ENCODE peak calls at places on chromosomes 3 and 15, in ten cellular contexts. One of them, this sample, is unnamed.

GRCh38 chr3:32045091-32045964 is 61.1 kb upstream of the GPD1L start:
- DNase-seq in AML-193: no peak
- DNase-seq in Karpas-422: no peak
- DNase-seq in activated gamma-delta T cell treated with Interleukin-2 at 50 U/mL for 16 hours: no peak
- DNase-seq in stimulated activated CD4-positive, alpha-beta T cell treated with anti-CD3 and anti-CD28 coated beads, Interleukin-1b, Interleukin-23, amount 100 ng/mL, for 1 hour: no peak
- DNase-seq in AG08396: peak; percentile 23
- DNase-seq in KBM-7: no peak
- DNase-seq in HT1080: peak; percentile 71
- DNase-seq in dorsolateral prefrontal cortex: peak; percentile 5
- DNase-seq in CD8-positive, alpha-beta memory T cell: no peak
- DNase-seq in this sample: no peak

GRCh38 chr3:55826731-55827496 is 339.8 kb upstream of the WNT5A start:
- DNase-seq in activated gamma-delta T cell treated with Interleukin-2 at 50 U/mL for 16 hours: no peak
- DNase-seq in HT1080: no peak
- DNase-seq in CD8-positive, alpha-beta memory T cell: no peak
- DNase-seq in Karpas-422: no peak
- DNase-seq in KBM-7: no peak
- DNase-seq in dorsolateral prefrontal cortex: no peak
- DNase-seq in stimulated activated CD4-positive, alpha-beta T cell treated with anti-CD3 and anti-CD28 coated beads, Interleukin-1b, Interleukin-23, amount 100 ng/mL, for 1 hour: no peak
- DNase-seq in AML-193: no peak
- DNase-seq in AG08396: no peak
- DNase-seq in this sample: no peak

GRCh38 chr15:48775556-48775955 is 35.3 kb downstream of the CEP152 start:
- DNase-seq in CD8-positive, alpha-beta memory T cell: no peak
- DNase-seq in AG08396: no peak
- DNase-seq in activated gamma-delta T cell treated with Interleukin-2 at 50 U/mL for 16 hours: no peak
- DNase-seq in Karpas-422: no peak
- DNase-seq in HT1080: peak; percentile 37
- DNase-seq in dorsolateral prefrontal cortex: no peak
- DNase-seq in AML-193: no peak
- DNase-seq in KBM-7: no peak
- DNase-seq in stimulated activated CD4-positive, alpha-beta T cell treated with anti-CD3 and anti-CD28 coated beads, Interleukin-1b, Interleukin-23, amount 100 ng/mL, for 1 hour: no peak
- DNase-seq in this sample: no peak

GRCh38 chr3:139797724-139798343 is 120.1 kb upstream of the NMNAT3 start:
- DNase-seq in activated gamma-delta T cell treated with Interleukin-2 at 50 U/mL for 16 hours: no peak
- DNase-seq in dorsolateral prefrontal cortex: no peak
- DNase-seq in Karpas-422: peak; percentile 53
- DNase-seq in AG08396: peak; percentile 18
- DNase-seq in CD8-positive, alpha-beta memory T cell: no peak
- DNase-seq in HT1080: peak; percentile 47
- DNase-seq in KBM-7: peak; percentile 43
- DNase-seq in AML-193: peak; percentile 2
- DNase-seq in stimulated activated CD4-positive, alpha-beta T cell treated with anti-CD3 and anti-CD28 coated beads, Interleukin-1b, Interleukin-23, amount 100 ng/mL, for 1 hour: no peak
- DNase-seq in this sample: no peak

GRCh38 chr3:33773627-33774026 is 24.8 kb upstream of the PDCD6IP start:
- DNase-seq in activated gamma-delta T cell treated with Interleukin-2 at 50 U/mL for 16 hours: no peak
- DNase-seq in stimulated activated CD4-positive, alpha-beta T cell treated with anti-CD3 and anti-CD28 coated beads, Interleukin-1b, Interleukin-23, amount 100 ng/mL, for 1 hour: no peak
- DNase-seq in AG08396: no peak
- DNase-seq in dorsolateral prefrontal cortex: no peak
- DNase-seq in Karpas-422: no peak
- DNase-seq in KBM-7: no peak
- DNase-seq in CD8-positive, alpha-beta memory T cell: no peak
- DNase-seq in HT1080: no peak
- DNase-seq in AML-193: no peak
- DNase-seq in this sample: no peak

GRCh38 chr3:160403028-160403545 is 3.6 kb downstream of the SMC4 start:
- DNase-seq in Karpas-422: no peak
- DNase-seq in dorsolateral prefrontal cortex: no peak
- DNase-seq in stimulated activated CD4-positive, alpha-beta T cell treated with anti-CD3 and anti-CD28 coated beads, Interleukin-1b, Interleukin-23, amount 100 ng/mL, for 1 hour: no peak
- DNase-seq in AML-193: no peak
- DNase-seq in activated gamma-delta T cell treated with Interleukin-2 at 50 U/mL for 16 hours: no peak
- DNase-seq in KBM-7: no peak
- DNase-seq in HT1080: no peak
- DNase-seq in CD8-positive, alpha-beta memory T cell: no peak
- DNase-seq in AG08396: no peak
- DNase-seq in this sample: no peak

GRCh38 chr3:126304704-126305103 is 52.5 kb downstream of the KLF15 start:
- DNase-seq in Karpas-422: no peak
- DNase-seq in activated gamma-delta T cell treated with Interleukin-2 at 50 U/mL for 16 hours: no peak
- DNase-seq in dorsolateral prefrontal cortex: no peak
- DNase-seq in CD8-positive, alpha-beta memory T cell: no peak
- DNase-seq in AML-193: no peak
- DNase-seq in AG08396: peak; percentile 3
- DNase-seq in KBM-7: no peak
- DNase-seq in HT1080: peak; percentile 95
- DNase-seq in stimulated activated CD4-positive, alpha-beta T cell treated with anti-CD3 and anti-CD28 coated beads, Interleukin-1b, Interleukin-23, amount 100 ng/mL, for 1 hour: no peak
- DNase-seq in this sample: no peak

GRCh38 chr15:67076147-67076843 is 10.9 kb downstream of the SMAD3 start:
- DNase-seq in Karpas-422: peak; percentile 92
- DNase-seq in activated gamma-delta T cell treated with Interleukin-2 at 50 U/mL for 16 hours: no peak
- DNase-seq in stimulated activated CD4-positive, alpha-beta T cell treated with anti-CD3 and anti-CD28 coated beads, Interleukin-1b, Interleukin-23, amount 100 ng/mL, for 1 hour: no peak
- DNase-seq in AG08396: peak; percentile 41
- DNase-seq in KBM-7: no peak
- DNase-seq in AML-193: no peak
- DNase-seq in CD8-positive, alpha-beta memory T cell: no peak
- DNase-seq in dorsolateral prefrontal cortex: no peak
- DNase-seq in HT1080: peak; percentile 85
- DNase-seq in this sample: no peak

GRCh38 chr15:40081691-40082194 is 26.9 kb downstream of the BMF start:
- DNase-seq in stimulated activated CD4-positive, alpha-beta T cell treated with anti-CD3 and anti-CD28 coated beads, Interleukin-1b, Interleukin-23, amount 100 ng/mL, for 1 hour: no peak
- DNase-seq in dorsolateral prefrontal cortex: peak; percentile 83
- DNase-seq in CD8-positive, alpha-beta memory T cell: no peak
- DNase-seq in HT1080: peak; percentile 93
- DNase-seq in activated gamma-delta T cell treated with Interleukin-2 at 50 U/mL for 16 hours: no peak
- DNase-seq in AG08396: peak; percentile 73
- DNase-seq in Karpas-422: no peak
- DNase-seq in AML-193: peak; percentile 30
- DNase-seq in KBM-7: peak; percentile 69
- DNase-seq in this sample: no peak

GRCh38 chr15:48547305-48547704 is 98.2 kb downstream of the FBN1 start:
- DNase-seq in CD8-positive, alpha-beta memory T cell: no peak
- DNase-seq in AG08396: no peak
- DNase-seq in activated gamma-delta T cell treated with Interleukin-2 at 50 U/mL for 16 hours: no peak
- DNase-seq in KBM-7: no peak
- DNase-seq in Karpas-422: no peak
- DNase-seq in HT1080: peak; percentile 16
- DNase-seq in AML-193: no peak
- DNase-seq in dorsolateral prefrontal cortex: no peak
- DNase-seq in stimulated activated CD4-positive, alpha-beta T cell treated with anti-CD3 and anti-CD28 coated beads, Interleukin-1b, Interleukin-23, amount 100 ng/mL, for 1 hour: no peak
- DNase-seq in this sample: no peak

GRCh38 chr3:15964605-15965061 is 166.9 kb upstream of the ANKRD28 start:
- DNase-seq in AG08396: peak; percentile 31
- DNase-seq in HT1080: peak; percentile 83
- DNase-seq in KBM-7: peak; percentile 75
- DNase-seq in activated gamma-delta T cell treated with Interleukin-2 at 50 U/mL for 16 hours: no peak
- DNase-seq in stimulated activated CD4-positive, alpha-beta T cell treated with anti-CD3 and anti-CD28 coated beads, Interleukin-1b, Interleukin-23, amount 100 ng/mL, for 1 hour: no peak
- DNase-seq in CD8-positive, alpha-beta memory T cell: no peak
- DNase-seq in dorsolateral prefrontal cortex: no peak
- DNase-seq in AML-193: peak; percentile 89
- DNase-seq in Karpas-422: peak; percentile 34
- DNase-seq in this sample: no peak

GRCh38 chr15:96331942-96332853 is 1.7 kb downstream of the NR2F2 start:
- DNase-seq in dorsolateral prefrontal cortex: no peak
- DNase-seq in HT1080: peak; percentile 51
- DNase-seq in stimulated activated CD4-positive, alpha-beta T cell treated with anti-CD3 and anti-CD28 coated beads, Interleukin-1b, Interleukin-23, amount 100 ng/mL, for 1 hour: no peak
- DNase-seq in CD8-positive, alpha-beta memory T cell: no peak
- DNase-seq in Karpas-422: no peak
- DNase-seq in KBM-7: no peak
- DNase-seq in activated gamma-delta T cell treated with Interleukin-2 at 50 U/mL for 16 hours: no peak
- DNase-seq in AG08396: peak; percentile 17
- DNase-seq in AML-193: no peak
- DNase-seq in this sample: no peak

GRCh38 chr3:182959474-182960350 is 20.6 kb downstream of the DCUN1D1 start:
- DNase-seq in CD8-positive, alpha-beta memory T cell: no peak
- DNase-seq in KBM-7: peak; percentile 50
- DNase-seq in AG08396: no peak
- DNase-seq in dorsolateral prefrontal cortex: no peak
- DNase-seq in HT1080: no peak
- DNase-seq in stimulated activated CD4-positive, alpha-beta T cell treated with anti-CD3 and anti-CD28 coated beads, Interleukin-1b, Interleukin-23, amount 100 ng/mL, for 1 hour: no peak
- DNase-seq in Karpas-422: no peak
- DNase-seq in activated gamma-delta T cell treated with Interleukin-2 at 50 U/mL for 16 hours: no peak
- DNase-seq in AML-193: peak; percentile 42
- DNase-seq in this sample: no peak

GRCh38 chr3:76308541-76308940 is 523.2 kb upstream of the ZNF717 start:
- DNase-seq in activated gamma-delta T cell treated with Interleukin-2 at 50 U/mL for 16 hours: no peak
- DNase-seq in AG08396: peak; percentile 14
- DNase-seq in AML-193: no peak
- DNase-seq in HT1080: no peak
- DNase-seq in dorsolateral prefrontal cortex: no peak
- DNase-seq in KBM-7: no peak
- DNase-seq in Karpas-422: no peak
- DNase-seq in stimulated activated CD4-positive, alpha-beta T cell treated with anti-CD3 and anti-CD28 coated beads, Interleukin-1b, Interleukin-23, amount 100 ng/mL, for 1 hour: no peak
- DNase-seq in CD8-positive, alpha-beta memory T cell: no peak
- DNase-seq in this sample: no peak

GRCh38 chr3:178393833-178394232 is 142.4 kb upstream of the KCNMB2 start:
- DNase-seq in stimulated activated CD4-positive, alpha-beta T cell treated with anti-CD3 and anti-CD28 coated beads, Interleukin-1b, Interleukin-23, amount 100 ng/mL, for 1 hour: no peak
- DNase-seq in CD8-positive, alpha-beta memory T cell: no peak
- DNase-seq in KBM-7: no peak
- DNase-seq in AG08396: peak; percentile 26
- DNase-seq in Karpas-422: no peak
- DNase-seq in AML-193: no peak
- DNase-seq in activated gamma-delta T cell treated with Interleukin-2 at 50 U/mL for 16 hours: no peak
- DNase-seq in dorsolateral prefrontal cortex: no peak
- DNase-seq in HT1080: peak; percentile 26
- DNase-seq in this sample: no peak

This sample was measured in GM19239.